ENCODE peak calls at places on chromosomes 4 and X, in nine cellular contexts. M is activated CD8-positive, alpha-beta T cell treated with anti-CD3 and anti-CD28 coated beads, Interleukin-2, amount 10 ng/mL, durations not matched to agents 7 days and 5 days; V is A172; R is activated CD4-positive, alpha-beta T cell treated with anti-CD3 and anti-CD28 coated beads, Interleukin-2, amount 10 ng/mL, durations not matched to agents 7 days and 5 days; S is activated naive CD4-positive, alpha-beta T cell; N is GM03348; W is MM.1S; F is AG09309; U is GM23248. O is an unnamed sample.

GRCh38 chrX:20742106-20742505 is 475.4 kb upstream of the RPS6KA3 start:
- DNase-seq in M (no peak), V (no peak), R (no peak), S (no peak), N (peak; percentile 30), W (no peak), F (no peak), U (peak; percentile 62), O (no peak)

GRCh38 chr4:140757220-140757607 is 1.0 kb upstream of the TBC1D9 start:
- DNase-seq in M (no peak), V (no peak), R (no peak), S (no peak), N (peak; percentile 34), W (no peak), F (no peak), U (no peak), O (no peak)

GRCh38 chr4:19300213-19300612 is 951.5 kb upstream of the SLIT2 start:
- DNase-seq in M (no peak), V (peak; percentile 8), R (no peak), S (no peak), N (peak; percentile 33), W (no peak), F (peak; percentile 41), U (peak; percentile 71), O (peak; percentile 47)

GRCh38 chrX:110734894-110735541 is 60.6 kb downstream of the CHRDL1 start:
- DNase-seq in M (no peak), V (peak; percentile 0), R (no peak), S (no peak), N (peak; percentile 68), W (no peak), F (peak; percentile 64), U (peak; percentile 84), O (peak; percentile 1)

GRCh38 chr4:67152976-67153375 is 392.3 kb downstream of the CENPC start:
- DNase-seq in M (no peak), V (no peak), R (no peak), S (no peak), N (no peak), W (no peak), F (no peak), U (no peak), O (no peak)

GRCh38 chr4:81472249-81473085 is 760 bp upstream of the RASGEF1B start:
- DNase-seq in M (peak; percentile 63), V (no peak), R (peak; percentile 50), S (peak; percentile 33), N (peak; percentile 41), W (peak; percentile 86), F (no peak), U (peak; percentile 53), O (no peak)

GRCh38 chrX:66328950-66329596 is 165.0 kb downstream of the HEPH start:
- DNase-seq in M (no peak), V (no peak), R (no peak), S (no peak), N (no peak), W (no peak), F (no peak), U (no peak), O (no peak)

GRCh38 chrX:38232287-38232686 is 11.6 kb upstream of the SRPX start:
- DNase-seq in M (no peak), V (no peak), R (no peak), S (no peak), N (no peak), W (no peak), F (no peak), U (peak; percentile 69), O (no peak)

GRCh38 chr4:3516061-3516835 is 16.0 kb downstream of the LRPAP1 start:
- DNase-seq in M (no peak), V (no peak), R (no peak), S (no peak), N (no peak), W (no peak), F (no peak), U (no peak), O (no peak)

GRCh38 chr4:113469023-113469390 is 292.5 kb downstream of the CAMK2D start:
- DNase-seq in M (no peak), V (no peak), R (no peak), S (no peak), N (no peak), W (no peak), F (no peak), U (peak; percentile 45), O (no peak)

GRCh38 chrX:118226060-118226428 is 109.4 kb upstream of the KLHL13 start:
- DNase-seq in M (no peak), V (no peak), R (no peak), S (no peak), N (peak; percentile 12), W (peak; percentile 40), F (no peak), U (peak; percentile 32), O (no peak)

GRCh38 chrX:96372313-96373046 is 312.2 kb upstream of the DIAPH2 start:
- DNase-seq in M (no peak), V (peak; percentile 21), R (no peak), S (no peak), N (peak; percentile 50), W (peak; percentile 59), F (peak; percentile 43), U (peak; percentile 66), O (peak; percentile 12)

GRCh38 chr4:84971319-84971932 is 4.9 kb upstream of the WDFY3 start:
- DNase-seq in M (no peak), V (peak; percentile 53), R (no peak), S (no peak), N (peak; percentile 71), W (peak; percentile 62), F (peak; percentile 55), U (peak; percentile 83), O (no peak)

GRCh38 chr4:145819246-145820181 is 119.1 kb downstream of the ZNF827 start:
- DNase-seq in M (no peak), V (no peak), R (no peak), S (no peak), N (no peak), W (peak; percentile 91), F (no peak), U (no peak), O (no peak)

GRCh38 chr4:106095408-106095807 is 200.1 kb downstream of the NPNT start:
- DNase-seq in M (no peak), V (no peak), R (no peak), S (no peak), N (peak; percentile 16), W (no peak), F (no peak), U (no peak), O (no peak)

GRCh38 chr4:6916587-6917444 is 7.2 kb downstream of the TBC1D14 start:
- DNase-seq in M (peak; percentile 72), V (peak; percentile 74), R (peak; percentile 72), S (no peak), N (no peak), W (no peak), F (no peak), U (peak; percentile 21), O (no peak)

GRCh38 chr4:156766846-156767245 is 204.8 kb downstream of the PDGFC start:
- DNase-seq in M (no peak), V (peak; percentile 26), R (no peak), S (no peak), N (no peak), W (no peak), F (no peak), U (peak; percentile 53), O (no peak)

GRCh38 chr4:125994430-125994829 is 679.7 kb downstream of the FAT4 start:
- DNase-seq in M (no peak), V (no peak), R (no peak), S (no peak), N (no peak), W (no peak), F (no peak), U (no peak), O (no peak)

GRCh38 chrX:71118032-71118984 is at the start of gene MED12:
- DNase-seq in M (peak; percentile 86), V (peak; percentile 55), R (peak; percentile 79), S (peak; percentile 15), N (peak; percentile 92), W (peak; percentile 71), F (peak; percentile 24), U (peak; percentile 83), O (no peak)

GRCh38 chr4:40197879-40198689 is 1.3 kb downstream of the RHOH start:
- DNase-seq in M (peak; percentile 46), V (no peak), R (no peak), S (no peak), N (no peak), W (peak; percentile 58), F (no peak), U (no peak), O (no peak)

GRCh38 chr4:41692717-41693345 is 55.7 kb downstream of the PHOX2B start:
- DNase-seq in M (peak; percentile 46), V (peak; percentile 45), R (peak; percentile 20), S (no peak), N (peak; percentile 70), W (peak; percentile 50), F (peak; percentile 2), U (peak; percentile 74), O (peak; percentile 5)

GRCh38 chr4:158015241-158015640 is 157.6 kb downstream of the GASK1B start:
- DNase-seq in M (no peak), V (peak; percentile 80), R (no peak), S (no peak), N (peak; percentile 24), W (no peak), F (no peak), U (peak; percentile 85), O (no peak)

GRCh38 chr4:109978704-109979103 is 66.0 kb downstream of the EGF start:
- DNase-seq in M (no peak), V (no peak), R (no peak), S (no peak), N (no peak), W (no peak), F (no peak), U (no peak), O (no peak)

GRCh38 chr4:6416518-6417286 is 55.7 kb downstream of the PPP2R2C start:
- DNase-seq in M (no peak), V (no peak), R (no peak), S (no peak), N (no peak), W (no peak), F (no peak), U (no peak), O (no peak)

GRCh38 chrX:148600131-148600530 is 99.7 kb downstream of the AFF2 start:
- DNase-seq in M (no peak), V (no peak), R (no peak), S (no peak), N (no peak), W (no peak), F (no peak), U (no peak), O (no peak)

GRCh38 chr4:173272987-173273386 is 61.2 kb downstream of the HMGB2 start:
- DNase-seq in M (no peak), V (peak; percentile 6), R (no peak), S (no peak), N (peak; percentile 13), W (no peak), F (no peak), U (peak; percentile 35), O (peak; percentile 21)

GRCh38 chr4:95129708-95130343 is 372.1 kb downstream of the BMPR1B start:
- DNase-seq in M (no peak), V (peak; percentile 89), R (no peak), S (no peak), N (peak; percentile 81), W (no peak), F (peak; percentile 99), U (peak; percentile 99), O (peak; percentile 98)

GRCh38 chr4:157012781-157013180 is 41.2 kb upstream of the PDGFC start:
- DNase-seq in M (no peak), V (peak; percentile 68), R (no peak), S (no peak), N (no peak), W (no peak), F (peak; percentile 45), U (peak; percentile 69), O (peak; percentile 69)

GRCh38 chr4:114729339-114729738 is 130.7 kb downstream of the UGT8 start:
- DNase-seq in M (no peak), V (no peak), R (no peak), S (no peak), N (no peak), W (no peak), F (no peak), U (no peak), O (no peak)

GRCh38 chr4:147110968-147111367 is 165.3 kb upstream of the TTC29 start:
- DNase-seq in M (no peak), V (no peak), R (no peak), S (no peak), N (peak; percentile 36), W (no peak), F (no peak), U (peak; percentile 35), O (no peak)

GRCh38 chr4:18012115-18012806 is 9.3 kb downstream of the LCORL start:
- DNase-seq in M (no peak), V (no peak), R (no peak), S (no peak), N (no peak), W (no peak), F (no peak), U (no peak), O (no peak)